ENCODE peak calls at places on chromosomes 4 and X, in five cellular contexts. K is choroid plexus epithelial cell, D is suprapubic skin, P is DMS153, L is AML-193. A is an unnamed sample.

GRCh38 chrX:38273453-38273852 is 52.8 kb upstream of the SRPX start:
- DNase-seq in P (no peak), D (no peak), K (no peak), L (no peak), A (no peak)

GRCh38 chrX:63652086-63652775 is 132.8 kb downstream of the ARHGEF9 start:
- DNase-seq in K (no peak), L (no peak), D (no peak), P (no peak), A (no peak)

GRCh38 chr4:8615921-8616787 is 23.6 kb downstream of the CPZ start:
- DNase-seq in P (no peak), L (no peak), K (no peak), D (peak), A (no peak)

GRCh38 chr4:94766856-94767255 is 9.1 kb downstream of the BMPR1B start:
- DNase-seq in K (peak), L (no peak), P (no peak), D (no peak), A (no peak)

GRCh38 chr4:40662962-40663604 is 33.4 kb upstream of the RBM47 start:
- DNase-seq in D (no peak), K (peak), P (peak), L (no peak), A (peak)

GRCh38 chrX:19628006-19628575 is 112.8 kb upstream of the MAP3K15 start:
- DNase-seq in P (no peak), K (no peak), L (no peak), D (no peak), A (no peak)

GRCh38 chrX:14039344-14039743 is 9.7 kb upstream of the GEMIN8 start:
- DNase-seq in P (peak), D (no peak), L (peak), K (peak), A (peak)

GRCh38 chr4:71545168-71545567 is 206.3 kb downstream of the SLC4A4 start:
- DNase-seq in P (peak), L (no peak), K (peak), D (no peak), A (peak)

GRCh38 chrX:3345281-3346081 is 971 bp downstream of the MXRA5 start:
- DNase-seq in P (no peak), K (peak), D (no peak), L (no peak), A (peak)

GRCh38 chr4:141011799-141012377 is 121.4 kb downstream of the RNF150 start:
- DNase-seq in L (no peak), D (peak), P (no peak), K (no peak), A (no peak)

GRCh38 chrX:151151668-151152267 is 24.6 kb upstream of the GPR50 start:
- DNase-seq in P (peak), L (peak), D (no peak), K (peak), A (peak)

GRCh38 chrX:25020391-25021131 is 4.8 kb upstream of the ARX start:
- DNase-seq in D (no peak), K (no peak), P (no peak), L (no peak), A (peak)

A was measured in NCI-H345.